ENCODE peak calls at places on chromosomes 5 and 9, in eight cellular contexts. P is skeletal muscle cell; Q is cardiac fibroblast; U is CD4-positive, alpha-beta T cell; G is BE2C; O is NAMALWA; T is gastrocnemius medialis; M is foreskin keratinocyte. E is an unnamed sample.

GRCh38 chr9:88183798-88184495 is 45.7 kb upstream of the SPATA31C2 start:
- DNase-seq in U (no peak), P (no peak), O (no peak), M (no peak), T (no peak), G (no peak), Q (no peak), E (no peak)

GRCh38 chr5:165620394-165620793 is 2115.0 kb downstream of the MAT2B start:
- DNase-seq in P (peak; percentile 13), O (no peak), Q (peak; percentile 48), T (no peak), G (no peak), M (no peak), U (no peak), E (peak; percentile 99)

GRCh38 chr5:96257904-96258303 is 175.1 kb downstream of the PCSK1 start:
- DNase-seq in O (no peak), G (no peak), T (no peak), U (no peak), M (peak; percentile 70), Q (peak; percentile 32), P (peak; percentile 57), E (peak; percentile 66)

GRCh38 chr5:76675364-76675763 is 40.6 kb upstream of the F2R start:
- DNase-seq in U (no peak), Q (no peak), O (no peak), P (no peak), T (no peak), G (no peak), M (no peak), E (no peak)

GRCh38 chr5:132830436-132831094 is at the start of gene SHROOM1:
- DNase-seq in U (no peak), G (peak; percentile 50), P (no peak), T (no peak), Q (peak; percentile 55), M (no peak), O (no peak), E (peak; percentile 37)

GRCh38 chr9:33295571-33295970 is 5.3 kb downstream of the NFX1 start:
- DNase-seq in M (no peak), U (no peak), T (no peak), G (no peak), Q (no peak), O (peak; percentile 58), P (no peak), E (no peak)

GRCh38 chr9:113274474-113275146 is 762 bp downstream of the CDC26 start:
- DNase-seq in O (peak; percentile 86), M (peak; percentile 43), P (peak; percentile 11), Q (peak; percentile 71), U (no peak), T (no peak), G (peak; percentile 46), E (peak; percentile 60)

GRCh38 chr5:80860934-80861613 is 99.1 kb upstream of the RASGRF2 start:
- DNase-seq in P (no peak), Q (peak; percentile 50), O (no peak), M (no peak), U (no peak), G (no peak), T (no peak), E (peak; percentile 66)

GRCh38 chr9:135500071-135500524 is 384 bp upstream of the MRPS2 start:
- DNase-seq in P (no peak), M (peak; percentile 54), T (no peak), G (no peak), U (no peak), Q (no peak), O (no peak), E (peak; percentile 62)

GRCh38 chr5:142426129-142426641 is 101.4 kb upstream of the SPRY4 start:
- DNase-seq in U (peak; percentile 22), Q (no peak), T (no peak), M (no peak), P (no peak), G (no peak), O (no peak), E (no peak)